ENCODE peak calls at places on chromosomes 3 and 15, in eight cellular contexts. L, U, B, F, D, J, T and W are unnamed samples.

GRCh38 chr15:90807687-90808086 is 60.7 kb upstream of the FURIN start:
- DNase-seq in J (no peak), T (no peak), L (no peak), B (no peak), F (no peak), U (no peak), D (no peak), W (no peak)

GRCh38 chr15:63530762-63531299 is 26.4 kb downstream of the USP3 start:
- DNase-seq in B (no peak), U (no peak), F (no peak), D (no peak), L (no peak), J (no peak), T (no peak), W (no peak)

GRCh38 chr15:96089396-96090058 is 241.0 kb upstream of the NR2F2 start:
- DNase-seq in J (no peak), L (no peak), D (no peak), B (no peak), U (no peak), F (no peak), T (no peak), W (no peak)

GRCh38 chr3:8529197-8529637 is 27.6 kb downstream of the LMCD1 start:
- DNase-seq in T (peak; percentile 25), J (peak; percentile 40), F (no peak), L (no peak), D (peak; percentile 51), B (no peak), U (no peak), W (no peak)

GRCh38 chr15:82643992-82644391 is 3.2 kb downstream of the CPEB1 start:
- DNase-seq in B (no peak), T (no peak), F (no peak), L (no peak), D (no peak), J (no peak), U (no peak), W (no peak)

GRCh38 chr15:91853501-91853967 is at the start of gene SLCO3A1:
- DNase-seq in T (peak; percentile 24), L (peak; percentile 78), D (peak; percentile 71), U (peak; percentile 49), J (peak; percentile 87), F (peak; percentile 58), B (no peak), W (peak; percentile 41)

GRCh38 chr3:66253790-66254620 is 33.2 kb downstream of the SLC25A26 start:
- DNase-seq in B (no peak), U (no peak), T (peak; percentile 46), D (no peak), L (no peak), J (no peak), F (no peak), W (no peak)

GRCh38 chr3:111493276-111493675 is 48.7 kb upstream of the CD96 start:
- DNase-seq in D (no peak), T (no peak), L (no peak), F (no peak), U (no peak), B (no peak), J (no peak), W (no peak)

GRCh38 chr3:107236661-107237375 is 140.4 kb upstream of the CCDC54 start:
- DNase-seq in D (no peak), B (no peak), J (no peak), L (no peak), F (no peak), T (no peak), U (no peak), W (no peak)

GRCh38 chr15:83698294-83698693 is 44.4 kb downstream of the ADAMTSL3 start:
- DNase-seq in D (peak; percentile 76), T (no peak), B (no peak), U (no peak), J (peak; percentile 83), L (no peak), F (no peak), W (no peak)

GRCh38 chr15:91790826-91791225 is 62.7 kb upstream of the SLCO3A1 start:
- DNase-seq in J (no peak), B (no peak), U (no peak), T (no peak), D (no peak), F (no peak), L (no peak), W (no peak)

GRCh38 chr3:101640256-101640655 is 36.7 kb downstream of the ZBTB11 start:
- DNase-seq in F (no peak), T (no peak), B (no peak), L (no peak), U (no peak), J (no peak), D (no peak), W (no peak)

GRCh38 chr3:9043063-9043462 is 79.8 kb upstream of the RAD18 start:
- DNase-seq in D (no peak), L (no peak), B (no peak), F (no peak), U (no peak), T (no peak), J (no peak), W (no peak)

GRCh38 chr15:68888419-68888818 is 41.9 kb upstream of the SPESP1 start:
- DNase-seq in D (no peak), F (no peak), J (no peak), U (no peak), L (no peak), B (no peak), T (no peak), W (no peak)

GRCh38 chr3:101676765-101677435 is at the start of gene ZBTB11:
- DNase-seq in U (peak; percentile 100), J (peak; percentile 100), B (peak; percentile 99), L (peak; percentile 100), F (peak; percentile 99), T (peak; percentile 100), D (peak; percentile 100), W (peak; percentile 100)

GRCh38 chr3:146200461-146201220 is 39.7 kb upstream of the PLOD2 start:
- DNase-seq in D (no peak), L (no peak), U (no peak), B (no peak), T (no peak), F (no peak), J (no peak), W (no peak)

GRCh38 chr15:42832577-42832976 is 88.0 kb downstream of the TTBK2 start:
- DNase-seq in T (peak; percentile 74), U (no peak), D (no peak), J (no peak), B (no peak), F (no peak), L (no peak), W (no peak)

GRCh38 chr3:124492824-124493223 is 237.4 kb upstream of the UMPS start:
- DNase-seq in U (no peak), L (no peak), B (no peak), F (no peak), J (no peak), D (peak; percentile 27), T (peak; percentile 30), W (no peak)

GRCh38 chr3:153097213-153097612 is 64.8 kb upstream of the RAP2B start:
- DNase-seq in L (no peak), B (no peak), F (no peak), J (no peak), D (no peak), U (no peak), T (no peak), W (no peak)

GRCh38 chr3:191239439-191240035 is 40.5 kb downstream of the OSTN start:
- DNase-seq in F (no peak), U (no peak), T (no peak), B (no peak), L (no peak), D (no peak), J (no peak), W (no peak)

GRCh38 chr15:31032959-31033358 is 41.5 kb upstream of the MTMR10 start:
- DNase-seq in B (no peak), D (no peak), L (no peak), T (peak; percentile 56), U (no peak), J (no peak), F (no peak), W (no peak)

GRCh38 chr3:179898024-179898423 is 138.7 kb downstream of the PEX5L start:
- DNase-seq in F (no peak), J (no peak), L (no peak), B (no peak), U (no peak), T (peak; percentile 29), D (no peak), W (no peak)

GRCh38 chr15:88185584-88185983 is 71.0 kb downstream of the NTRK3 start:
- DNase-seq in J (no peak), D (no peak), F (no peak), B (no peak), L (no peak), U (no peak), T (no peak), W (no peak)

GRCh38 chr3:54122046-54122801 is at the start of gene CACNA2D3:
- DNase-seq in D (no peak), T (no peak), L (no peak), U (no peak), F (no peak), J (peak; percentile 82), B (no peak), W (no peak)

GRCh38 chr3:139020868-139021234 is at the start of gene PRR23B:
- DNase-seq in L (no peak), T (no peak), F (no peak), B (no peak), D (no peak), J (no peak), U (no peak), W (no peak)

GRCh38 chr3:144085964-144086363 is 114.3 kb downstream of the DIPK2A start:
- DNase-seq in T (no peak), U (no peak), L (no peak), J (no peak), D (no peak), F (no peak), B (no peak), W (no peak)

GRCh38 chr15:101723161-101723873 is 956 bp downstream of the TARS3 start:
- DNase-seq in D (no peak), L (peak; percentile 9), F (no peak), B (no peak), U (peak; percentile 9), T (peak; percentile 32), J (no peak), W (no peak)

GRCh38 chr3:157776822-157777221 is 273.6 kb upstream of the VEPH1 start:
- DNase-seq in F (no peak), J (no peak), B (no peak), D (no peak), T (no peak), L (no peak), U (no peak), W (no peak)

GRCh38 chr3:188947983-188948657 is 223.7 kb upstream of the TPRG1 start:
- DNase-seq in F (no peak), J (peak; percentile 96), T (peak; percentile 85), D (peak; percentile 97), L (no peak), U (no peak), B (no peak), W (no peak)

GRCh38 chr3:12750223-12750622 is 8.8 kb downstream of the TMEM40 start:
- DNase-seq in U (no peak), B (no peak), D (peak; percentile 19), L (no peak), J (no peak), T (peak; percentile 79), F (no peak), W (no peak)

GRCh38 chr3:126056123-126056522 is 27.8 kb downstream of the SLC41A3 start:
- DNase-seq in J (no peak), U (no peak), F (no peak), B (no peak), T (no peak), L (no peak), D (no peak), W (no peak)

GRCh38 chr3:49346797-49347251 is 7.0 kb upstream of the USP4 start:
- DNase-seq in F (no peak), L (no peak), J (no peak), T (peak; percentile 45), B (no peak), U (no peak), D (no peak), W (no peak)

GRCh38 chr3:944786-945185 is 148.0 kb upstream of the CNTN6 start:
- DNase-seq in J (no peak), F (no peak), L (no peak), T (no peak), D (no peak), B (no peak), U (no peak), W (no peak)

GRCh38 chr15:36951747-36952247 is 148.6 kb downstream of the MEIS2 start:
- DNase-seq in J (no peak), D (no peak), B (no peak), U (no peak), L (no peak), F (no peak), T (peak; percentile 91), W (no peak)